ENCODE peak calls at places on chromosomes 3 and 15, in four cellular contexts. S, L, K and M are unnamed samples.

GRCh38 chr15:31405200-31405929 is 78.7 kb downstream of the KLF13 start:
- DNase-seq in S (no peak), L (peak; percentile 83), K (no peak), M (no peak)

GRCh38 chr3:124558898-124559649 is 171.2 kb upstream of the UMPS start:
- DNase-seq in S (peak; percentile 21), L (peak; percentile 91), K (no peak), M (no peak)

GRCh38 chr3:170154569-170155143 is 26.9 kb downstream of the PHC3 start:
- DNase-seq in S (peak; percentile 26), L (no peak), K (no peak), M (peak; percentile 28)

GRCh38 chr3:52067046-52067445 is 10.7 kb upstream of the DUSP7 start:
- DNase-seq in S (no peak), L (no peak), K (no peak), M (no peak)

GRCh38 chr3:17811633-17812032 is 69.2 kb upstream of the TBC1D5 start:
- DNase-seq in S (no peak), L (peak; percentile 57), K (no peak), M (no peak)

GRCh38 chr3:59451041-59451763 is 401.4 kb upstream of the CFAP20DC start:
- DNase-seq in S (no peak), L (no peak), K (peak; percentile 20), M (peak; percentile 54)

GRCh38 chr3:16803019-16803418 is 81.7 kb upstream of the PLCL2 start:
- DNase-seq in S (no peak), L (no peak), K (no peak), M (no peak)

GRCh38 chr3:65439641-65440040 is 599.1 kb downstream of the MAGI1 start:
- DNase-seq in S (peak; percentile 81), L (peak; percentile 43), K (no peak), M (no peak)

GRCh38 chr3:61222428-61222827 is 28.8 kb downstream of the FHIT start:
- DNase-seq in S (peak; percentile 51), L (no peak), K (no peak), M (no peak)

GRCh38 chr3:179453967-179454366 is 2.7 kb upstream of the GNB4 start:
- DNase-seq in S (no peak), L (no peak), K (no peak), M (no peak)

GRCh38 chr3:98805571-98805970 is 42.4 kb downstream of the ST3GAL6 start:
- DNase-seq in S (no peak), L (no peak), K (no peak), M (no peak)

GRCh38 chr3:194967126-194968117 is 281.7 kb downstream of the FAM43A start:
- DNase-seq in S (peak; percentile 59), L (no peak), K (no peak), M (no peak)

GRCh38 chr3:183274609-183275008 is 21.6 kb downstream of the B3GNT5 start:
- DNase-seq in S (no peak), L (peak; percentile 90), K (no peak), M (no peak)

GRCh38 chr15:35437157-35437556 is 108.8 kb downstream of the DPH6 start:
- DNase-seq in S (no peak), L (peak; percentile 37), K (no peak), M (no peak)

GRCh38 chr3:23547905-23548304 is 257.9 kb upstream of the UBE2E1 start:
- DNase-seq in S (no peak), L (no peak), K (no peak), M (no peak)

GRCh38 chr3:52798978-52799476 is 4.4 kb downstream of the ITIH3 start:
- DNase-seq in S (no peak), L (peak; percentile 76), K (no peak), M (peak; percentile 50)

GRCh38 chr3:46948830-46949671 is 27.5 kb downstream of the CCDC12 start:
- DNase-seq in S (no peak), L (no peak), K (no peak), M (no peak)

GRCh38 chr3:40313975-40314860 is 4.7 kb downstream of the EIF1B start:
- DNase-seq in S (no peak), L (no peak), K (no peak), M (no peak)

GRCh38 chr3:50564321-50564720 is 3.2 kb downstream of the C3orf18 start:
- DNase-seq in S (no peak), L (no peak), K (no peak), M (no peak)